ENCODE peak calls at places on chromosomes 16 and 17, in four cellular contexts. One of them, this sample, is unnamed.

GRCh38 chr17:58172369-58173071 is 5.7 kb downstream of the OR4D2 start:
- DNase-seq in colonic mucosa: no peak
- DNase-seq in stimulated activated CD4-positive, alpha-beta T cell treated with anti-CD3 and anti-CD28 coated beads, Interleukin-4, amount 100 ng/mL, for 4 hours: peak
- DNase-seq in stimulated activated CD8-positive, alpha-beta memory T cell treated with anti-CD3 and anti-CD28 coated beads, Interleukin-4, amount 100 ng/mL, for 1 hour: no peak
- DNase-seq in this sample: peak

GRCh38 chr17:31534223-31534888 is 142.9 kb downstream of the RAB11FIP4 start:
- DNase-seq in stimulated activated CD4-positive, alpha-beta T cell treated with anti-CD3 and anti-CD28 coated beads, Interleukin-4, amount 100 ng/mL, for 4 hours: no peak
- DNase-seq in stimulated activated CD8-positive, alpha-beta memory T cell treated with anti-CD3 and anti-CD28 coated beads, Interleukin-4, amount 100 ng/mL, for 1 hour: no peak
- DNase-seq in colonic mucosa: no peak
- DNase-seq in this sample: no peak

GRCh38 chr16:15899538-15900100 is 11.2 kb upstream of the CEP20 start:
- DNase-seq in stimulated activated CD8-positive, alpha-beta memory T cell treated with anti-CD3 and anti-CD28 coated beads, Interleukin-4, amount 100 ng/mL, for 1 hour: no peak
- DNase-seq in stimulated activated CD4-positive, alpha-beta T cell treated with anti-CD3 and anti-CD28 coated beads, Interleukin-4, amount 100 ng/mL, for 4 hours: peak
- DNase-seq in colonic mucosa: peak
- DNase-seq in this sample: no peak

GRCh38 chr17:79984045-79984840 is 51.4 kb downstream of the TBC1D16 start:
- DNase-seq in stimulated activated CD4-positive, alpha-beta T cell treated with anti-CD3 and anti-CD28 coated beads, Interleukin-4, amount 100 ng/mL, for 4 hours: no peak
- DNase-seq in stimulated activated CD8-positive, alpha-beta memory T cell treated with anti-CD3 and anti-CD28 coated beads, Interleukin-4, amount 100 ng/mL, for 1 hour: no peak
- DNase-seq in colonic mucosa: no peak
- DNase-seq in this sample: no peak

GRCh38 chr17:36183811-36184765 is 7.7 kb upstream of the TBC1D3B start:
- DNase-seq in stimulated activated CD8-positive, alpha-beta memory T cell treated with anti-CD3 and anti-CD28 coated beads, Interleukin-4, amount 100 ng/mL, for 1 hour: no peak
- DNase-seq in stimulated activated CD4-positive, alpha-beta T cell treated with anti-CD3 and anti-CD28 coated beads, Interleukin-4, amount 100 ng/mL, for 4 hours: no peak
- DNase-seq in colonic mucosa: no peak
- DNase-seq in this sample: no peak

GRCh38 chr16:12695454-12695853 is 108.2 kb downstream of the CPPED1 start:
- DNase-seq in stimulated activated CD4-positive, alpha-beta T cell treated with anti-CD3 and anti-CD28 coated beads, Interleukin-4, amount 100 ng/mL, for 4 hours: no peak
- DNase-seq in stimulated activated CD8-positive, alpha-beta memory T cell treated with anti-CD3 and anti-CD28 coated beads, Interleukin-4, amount 100 ng/mL, for 1 hour: no peak
- DNase-seq in colonic mucosa: no peak
- DNase-seq in this sample: no peak

GRCh38 chr17:80724723-80725388 is 180.2 kb downstream of the RPTOR start:
- DNase-seq in stimulated activated CD4-positive, alpha-beta T cell treated with anti-CD3 and anti-CD28 coated beads, Interleukin-4, amount 100 ng/mL, for 4 hours: no peak
- DNase-seq in colonic mucosa: no peak
- DNase-seq in stimulated activated CD8-positive, alpha-beta memory T cell treated with anti-CD3 and anti-CD28 coated beads, Interleukin-4, amount 100 ng/mL, for 1 hour: no peak
- DNase-seq in this sample: no peak

GRCh38 chr17:48835971-48836370 is 5.1 kb downstream of the CALCOCO2 start:
- DNase-seq in colonic mucosa: no peak
- DNase-seq in stimulated activated CD8-positive, alpha-beta memory T cell treated with anti-CD3 and anti-CD28 coated beads, Interleukin-4, amount 100 ng/mL, for 1 hour: no peak
- DNase-seq in stimulated activated CD4-positive, alpha-beta T cell treated with anti-CD3 and anti-CD28 coated beads, Interleukin-4, amount 100 ng/mL, for 4 hours: no peak
- DNase-seq in this sample: no peak

GRCh38 chr17:44546711-44547606 is 10.3 kb upstream of the FZD2 start:
- DNase-seq in stimulated activated CD4-positive, alpha-beta T cell treated with anti-CD3 and anti-CD28 coated beads, Interleukin-4, amount 100 ng/mL, for 4 hours: no peak
- DNase-seq in stimulated activated CD8-positive, alpha-beta memory T cell treated with anti-CD3 and anti-CD28 coated beads, Interleukin-4, amount 100 ng/mL, for 1 hour: no peak
- DNase-seq in colonic mucosa: no peak
- DNase-seq in this sample: no peak

GRCh38 chr17:40480501-40481003 is 20.9 kb downstream of the TNS4 start:
- DNase-seq in stimulated activated CD4-positive, alpha-beta T cell treated with anti-CD3 and anti-CD28 coated beads, Interleukin-4, amount 100 ng/mL, for 4 hours: peak
- DNase-seq in colonic mucosa: peak
- DNase-seq in stimulated activated CD8-positive, alpha-beta memory T cell treated with anti-CD3 and anti-CD28 coated beads, Interleukin-4, amount 100 ng/mL, for 1 hour: peak
- DNase-seq in this sample: peak

GRCh38 chr16:8775359-8775758 is 22.1 kb downstream of the TMEM186 start:
- DNase-seq in stimulated activated CD4-positive, alpha-beta T cell treated with anti-CD3 and anti-CD28 coated beads, Interleukin-4, amount 100 ng/mL, for 4 hours: no peak
- DNase-seq in colonic mucosa: no peak
- DNase-seq in stimulated activated CD8-positive, alpha-beta memory T cell treated with anti-CD3 and anti-CD28 coated beads, Interleukin-4, amount 100 ng/mL, for 1 hour: no peak
- DNase-seq in this sample: no peak

GRCh38 chr17:16123531-16123930 is 91.8 kb downstream of the NCOR1 start:
- DNase-seq in colonic mucosa: no peak
- DNase-seq in stimulated activated CD4-positive, alpha-beta T cell treated with anti-CD3 and anti-CD28 coated beads, Interleukin-4, amount 100 ng/mL, for 4 hours: no peak
- DNase-seq in stimulated activated CD8-positive, alpha-beta memory T cell treated with anti-CD3 and anti-CD28 coated beads, Interleukin-4, amount 100 ng/mL, for 1 hour: no peak
- DNase-seq in this sample: no peak

GRCh38 chr17:27651411-27652345 is 20.7 kb downstream of the LGALS9 start:
- DNase-seq in colonic mucosa: peak
- DNase-seq in stimulated activated CD8-positive, alpha-beta memory T cell treated with anti-CD3 and anti-CD28 coated beads, Interleukin-4, amount 100 ng/mL, for 1 hour: peak
- DNase-seq in stimulated activated CD4-positive, alpha-beta T cell treated with anti-CD3 and anti-CD28 coated beads, Interleukin-4, amount 100 ng/mL, for 4 hours: peak
- DNase-seq in this sample: peak

GRCh38 chr16:72739577-72739976 is 308.4 kb downstream of the ZFHX3 start:
- DNase-seq in colonic mucosa: no peak
- DNase-seq in stimulated activated CD4-positive, alpha-beta T cell treated with anti-CD3 and anti-CD28 coated beads, Interleukin-4, amount 100 ng/mL, for 4 hours: no peak
- DNase-seq in stimulated activated CD8-positive, alpha-beta memory T cell treated with anti-CD3 and anti-CD28 coated beads, Interleukin-4, amount 100 ng/mL, for 1 hour: no peak
- DNase-seq in this sample: no peak

GRCh38 chr17:66665194-66665593 is 169.7 kb upstream of the CACNG5 start:
- DNase-seq in colonic mucosa: no peak
- DNase-seq in stimulated activated CD8-positive, alpha-beta memory T cell treated with anti-CD3 and anti-CD28 coated beads, Interleukin-4, amount 100 ng/mL, for 1 hour: no peak
- DNase-seq in stimulated activated CD4-positive, alpha-beta T cell treated with anti-CD3 and anti-CD28 coated beads, Interleukin-4, amount 100 ng/mL, for 4 hours: no peak
- DNase-seq in this sample: no peak